ENCODE peak calls at places on chromosomes 5 and 9, in six cellular contexts. One of them, this sample, is unnamed.

GRCh38 chr5:31324832-31325231 is 131.3 kb downstream of the CDH6 start:
- DNase-seq in Peyer's patch: no peak
- DNase-seq in kidney: no peak
- DNase-seq in ovary: no peak
- DNase-seq in upper lobe of right lung: no peak
- DNase-seq in heart left ventricle: no peak
- DNase-seq in this sample: no peak

GRCh38 chr9:26779072-26779471 is 113.5 kb downstream of the CAAP1 start:
- DNase-seq in Peyer's patch: no peak
- DNase-seq in kidney: no peak
- DNase-seq in ovary: no peak
- DNase-seq in upper lobe of right lung: no peak
- DNase-seq in heart left ventricle: no peak
- DNase-seq in this sample: no peak

GRCh38 chr5:60036539-60036938 is 143.0 kb upstream of the PDE4D start:
- DNase-seq in Peyer's patch: no peak
- DNase-seq in kidney: no peak
- DNase-seq in ovary: no peak
- DNase-seq in upper lobe of right lung: no peak
- DNase-seq in heart left ventricle: no peak
- DNase-seq in this sample: no peak

GRCh38 chr9:16873131-16873787 is 2.8 kb upstream of the BNC2 start:
- DNase-seq in Peyer's patch: no peak
- DNase-seq in kidney: no peak
- DNase-seq in ovary: no peak
- DNase-seq in upper lobe of right lung: no peak
- DNase-seq in heart left ventricle: no peak
- DNase-seq in this sample: peak; percentile 22

GRCh38 chr9:116027096-116027495 is 126.5 kb upstream of the PAPPA start:
- DNase-seq in Peyer's patch: no peak
- DNase-seq in kidney: no peak
- DNase-seq in ovary: no peak
- DNase-seq in upper lobe of right lung: no peak
- DNase-seq in heart left ventricle: no peak
- DNase-seq in this sample: peak; percentile 43

GRCh38 chr5:101675510-101675909 is 620.6 kb downstream of the SLCO4C1 start:
- DNase-seq in Peyer's patch: no peak
- DNase-seq in kidney: no peak
- DNase-seq in ovary: no peak
- DNase-seq in upper lobe of right lung: no peak
- DNase-seq in heart left ventricle: no peak
- DNase-seq in this sample: no peak

GRCh38 chr9:97176206-97176605 is 131.3 kb upstream of the CCDC180 start:
- DNase-seq in Peyer's patch: no peak
- DNase-seq in kidney: no peak
- DNase-seq in ovary: no peak
- DNase-seq in upper lobe of right lung: no peak
- DNase-seq in heart left ventricle: no peak
- DNase-seq in this sample: no peak

GRCh38 chr5:36915653-36916052 is 39.1 kb downstream of the NIPBL start:
- DNase-seq in Peyer's patch: no peak
- DNase-seq in kidney: no peak
- DNase-seq in ovary: no peak
- DNase-seq in upper lobe of right lung: no peak
- DNase-seq in heart left ventricle: no peak
- DNase-seq in this sample: no peak

GRCh38 chr5:139600336-139600949 is 39.3 kb downstream of the UBE2D2 start:
- DNase-seq in Peyer's patch: no peak
- DNase-seq in kidney: no peak
- DNase-seq in ovary: no peak
- DNase-seq in upper lobe of right lung: no peak
- DNase-seq in heart left ventricle: no peak
- DNase-seq in this sample: peak; percentile 57

GRCh38 chr9:105879181-105879580 is 184.8 kb downstream of the TMEM38B start:
- DNase-seq in Peyer's patch: no peak
- DNase-seq in kidney: no peak
- DNase-seq in ovary: no peak
- DNase-seq in upper lobe of right lung: no peak
- DNase-seq in heart left ventricle: no peak
- DNase-seq in this sample: no peak

GRCh38 chr9:136962701-136963248 is 10.7 kb downstream of the LCN12 start:
- DNase-seq in Peyer's patch: no peak
- DNase-seq in kidney: no peak
- DNase-seq in ovary: no peak
- DNase-seq in upper lobe of right lung: no peak
- DNase-seq in heart left ventricle: no peak
- DNase-seq in this sample: no peak

GRCh38 chr5:103060414-103060954 is 59.5 kb downstream of the GIN1 start:
- DNase-seq in Peyer's patch: no peak
- DNase-seq in kidney: no peak
- DNase-seq in ovary: no peak
- DNase-seq in upper lobe of right lung: no peak
- DNase-seq in heart left ventricle: no peak
- DNase-seq in this sample: no peak

GRCh38 chr5:38039091-38039490 is 199.2 kb upstream of the GDNF start:
- DNase-seq in Peyer's patch: no peak
- DNase-seq in kidney: no peak
- DNase-seq in ovary: no peak
- DNase-seq in upper lobe of right lung: no peak
- DNase-seq in heart left ventricle: no peak
- DNase-seq in this sample: no peak

GRCh38 chr5:167549763-167550162 is 741.7 kb upstream of the WWC1 start:
- DNase-seq in Peyer's patch: no peak
- DNase-seq in kidney: no peak
- DNase-seq in ovary: no peak
- DNase-seq in upper lobe of right lung: no peak
- DNase-seq in heart left ventricle: no peak
- DNase-seq in this sample: no peak

GRCh38 chr5:92695123-92696084 is 885.6 kb downstream of the NR2F1-AS1 start:
- DNase-seq in Peyer's patch: no peak
- DNase-seq in kidney: no peak
- DNase-seq in ovary: no peak
- DNase-seq in upper lobe of right lung: no peak
- DNase-seq in heart left ventricle: no peak
- DNase-seq in this sample: no peak

GRCh38 chr9:20569525-20569924 is 52.8 kb downstream of the MLLT3 start:
- DNase-seq in Peyer's patch: no peak
- DNase-seq in kidney: no peak
- DNase-seq in ovary: no peak
- DNase-seq in upper lobe of right lung: no peak
- DNase-seq in heart left ventricle: no peak
- DNase-seq in this sample: no peak

GRCh38 chr9:16671591-16672137 is 198.8 kb downstream of the BNC2 start:
- DNase-seq in Peyer's patch: no peak
- DNase-seq in kidney: no peak
- DNase-seq in ovary: no peak
- DNase-seq in upper lobe of right lung: no peak
- DNase-seq in heart left ventricle: no peak
- DNase-seq in this sample: peak; percentile 94

GRCh38 chr5:10264569-10264968 is 14.5 kb downstream of the CCT5 start:
- DNase-seq in Peyer's patch: no peak
- DNase-seq in kidney: no peak
- DNase-seq in ovary: no peak
- DNase-seq in upper lobe of right lung: no peak
- DNase-seq in heart left ventricle: no peak
- DNase-seq in this sample: no peak

GRCh38 chr5:134090482-134090881 is 24.0 kb upstream of the TCF7 start:
- DNase-seq in Peyer's patch: peak; percentile 66
- DNase-seq in kidney: no peak
- DNase-seq in ovary: no peak
- DNase-seq in upper lobe of right lung: no peak
- DNase-seq in heart left ventricle: no peak
- DNase-seq in this sample: no peak

GRCh38 chr9:108445431-108446018 is 410.3 kb downstream of the ACTL7B start:
- DNase-seq in Peyer's patch: no peak
- DNase-seq in kidney: no peak
- DNase-seq in ovary: no peak
- DNase-seq in upper lobe of right lung: no peak
- DNase-seq in heart left ventricle: no peak
- DNase-seq in this sample: no peak

GRCh38 chr9:3237121-3237520 is 288.7 kb downstream of the RFX3 start:
- DNase-seq in Peyer's patch: no peak
- DNase-seq in kidney: no peak
- DNase-seq in ovary: no peak
- DNase-seq in upper lobe of right lung: no peak
- DNase-seq in heart left ventricle: no peak
- DNase-seq in this sample: no peak

GRCh38 chr9:127311239-127311741 is 46.7 kb downstream of the GARNL3 start:
- DNase-seq in Peyer's patch: no peak
- DNase-seq in kidney: no peak
- DNase-seq in ovary: no peak
- DNase-seq in upper lobe of right lung: no peak
- DNase-seq in heart left ventricle: peak; percentile 35
- DNase-seq in this sample: peak; percentile 78

GRCh38 chr9:127561491-127562270 is 50.4 kb upstream of the STXBP1 start:
- DNase-seq in Peyer's patch: no peak
- DNase-seq in kidney: peak; percentile 96
- DNase-seq in ovary: peak; percentile 84
- DNase-seq in upper lobe of right lung: peak; percentile 93
- DNase-seq in heart left ventricle: peak; percentile 79
- DNase-seq in this sample: peak; percentile 99

GRCh38 chr5:86858452-86858851 is 240.7 kb downstream of the COX7C start:
- DNase-seq in Peyer's patch: no peak
- DNase-seq in kidney: no peak
- DNase-seq in ovary: no peak
- DNase-seq in upper lobe of right lung: no peak
- DNase-seq in heart left ventricle: no peak
- DNase-seq in this sample: no peak

GRCh38 chr5:14753947-14754346 is 89.4 kb downstream of the OTULIN start:
- DNase-seq in Peyer's patch: no peak
- DNase-seq in kidney: no peak
- DNase-seq in ovary: no peak
- DNase-seq in upper lobe of right lung: no peak
- DNase-seq in heart left ventricle: no peak
- DNase-seq in this sample: no peak

GRCh38 chr9:92723299-92723625 is 41.4 kb downstream of the BICD2 start:
- DNase-seq in Peyer's patch: no peak
- DNase-seq in kidney: no peak
- DNase-seq in ovary: no peak
- DNase-seq in upper lobe of right lung: no peak
- DNase-seq in heart left ventricle: no peak
- DNase-seq in this sample: peak; percentile 49

DNA sequence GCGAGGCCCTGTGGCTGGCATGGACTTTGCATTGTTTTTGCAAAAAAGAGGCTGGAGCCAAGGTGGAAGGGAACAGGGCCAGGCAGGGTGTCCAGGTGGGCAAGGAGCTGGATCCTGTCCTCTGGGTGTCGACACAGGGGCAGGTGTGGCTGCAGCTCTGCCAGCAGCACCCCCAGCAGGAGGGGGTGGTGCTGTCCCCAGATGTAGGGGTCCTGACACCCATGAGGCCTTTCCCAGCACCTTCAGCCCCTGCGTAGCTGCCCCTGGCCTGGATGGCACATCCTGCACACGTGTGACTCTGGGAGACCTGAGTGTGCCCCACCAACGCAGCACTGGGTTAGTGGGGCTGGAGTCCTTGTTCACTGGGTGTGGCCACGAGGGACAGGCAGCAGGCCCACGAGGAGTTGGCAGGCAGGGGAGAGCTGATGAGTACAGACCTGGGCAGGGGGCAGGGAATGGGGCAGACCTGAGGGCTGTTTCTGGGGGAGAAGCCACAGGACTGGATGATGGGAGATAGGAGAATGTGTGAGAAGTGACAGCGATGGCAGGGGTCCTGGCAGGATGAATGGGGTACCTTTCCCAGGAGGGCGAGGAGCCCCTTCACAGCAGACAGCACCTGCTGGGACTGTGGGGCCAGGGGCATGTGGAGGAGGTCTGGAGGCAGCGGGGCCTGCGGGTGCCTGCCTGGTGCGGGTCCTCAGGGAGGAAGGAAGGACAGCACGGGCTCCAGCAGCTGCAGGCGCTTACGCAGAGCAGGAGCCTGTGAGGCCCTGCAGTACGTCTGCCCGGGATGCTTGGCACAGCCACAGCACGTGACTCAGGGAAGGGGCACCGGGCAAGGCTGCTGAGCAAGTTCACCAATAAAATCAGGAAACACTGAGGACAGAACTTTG is 3.6 kb upstream of the RASGEF1C start:
- DNase-seq in Peyer's patch: no peak
- DNase-seq in kidney: no peak
- DNase-seq in ovary: no peak
- DNase-seq in upper lobe of right lung: peak; percentile 58
- DNase-seq in heart left ventricle: no peak
- DNase-seq in this sample: no peak
- H3K4me3 ChIP-seq in Peyer's patch: no peak overlapping the region
- H3K4me3 ChIP-seq in kidney: no peak overlapping the region
- H3K4me3 ChIP-seq in ovary: no peak overlapping the region
- H3K4me3 ChIP-seq in upper lobe of right lung: no peak overlapping the region
- H3K4me3 ChIP-seq in heart left ventricle: no peak overlapping the region
- H3K4me3 ChIP-seq in this sample: no peak overlapping the region

DNA sequence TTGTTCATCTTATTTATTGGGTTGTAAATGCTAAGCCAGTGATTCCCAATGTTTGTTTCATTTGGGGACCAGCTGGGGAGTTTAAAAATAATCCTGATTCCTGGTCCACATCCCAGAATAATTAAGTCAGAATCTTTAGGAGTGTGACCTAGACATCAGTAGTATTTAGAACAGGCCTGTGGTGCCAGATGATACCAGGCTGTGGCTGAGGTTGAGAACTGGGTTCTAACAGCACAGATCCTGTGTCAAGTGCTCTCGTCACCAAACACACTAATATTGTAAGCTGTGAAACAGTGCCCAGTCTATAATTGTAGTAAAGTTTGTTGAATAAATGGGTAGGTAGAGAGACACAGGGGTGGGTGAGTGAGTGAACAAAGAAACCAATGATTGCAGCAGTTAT is 172.1 kb upstream of the PPP1R2B start:
- DNase-seq in Peyer's patch: no peak
- DNase-seq in kidney: no peak
- DNase-seq in ovary: no peak
- DNase-seq in upper lobe of right lung: no peak
- DNase-seq in heart left ventricle: peak; percentile 23
- DNase-seq in this sample: no peak
- TF ChIP-seq CTCF in Peyer's patch: no peak
- TF ChIP-seq CTCF in kidney: no peak
- TF ChIP-seq CTCF in ovary: no peak
- TF ChIP-seq CTCF in upper lobe of right lung: no peak
- TF ChIP-seq CTCF in heart left ventricle: no peak
- TF ChIP-seq CTCF in this sample: no peak

GRCh38 chr9:129653819-129654528 is 11.5 kb upstream of the PRRX2 start:
- DNase-seq in Peyer's patch: no peak
- DNase-seq in kidney: no peak
- DNase-seq in ovary: no peak
- DNase-seq in upper lobe of right lung: no peak
- DNase-seq in heart left ventricle: no peak
- DNase-seq in this sample: no peak
- H3K4me3 ChIP-seq in Peyer's patch: no peak overlapping the region
- H3K4me3 ChIP-seq in kidney: no peak overlapping the region
- H3K4me3 ChIP-seq in ovary: no peak overlapping the region
- H3K4me3 ChIP-seq in upper lobe of right lung: no peak overlapping the region
- H3K4me3 ChIP-seq in heart left ventricle: no peak overlapping the region
- H3K4me3 ChIP-seq in this sample: no peak overlapping the region

DNA sequence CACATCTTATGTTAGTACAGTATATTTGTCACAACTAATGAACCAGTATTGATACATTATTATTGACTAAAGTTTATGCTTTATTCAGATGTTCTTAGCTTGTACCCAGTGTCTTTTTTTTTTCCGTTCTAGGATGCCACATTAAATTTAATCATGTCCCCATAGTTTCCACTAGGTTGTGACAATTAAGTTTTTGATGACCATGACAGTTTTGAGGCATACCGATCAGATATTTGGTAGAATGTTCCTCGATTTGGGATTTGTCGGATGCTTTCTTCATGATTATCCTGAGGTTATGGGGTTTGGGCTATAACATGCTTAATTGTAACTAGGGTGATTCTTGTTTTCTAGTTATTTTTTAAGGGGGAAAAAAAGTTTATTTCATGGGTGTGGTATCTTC is 22.6 kb downstream of the PRRC2B start:
- DNase-seq in Peyer's patch: no peak
- DNase-seq in kidney: no peak
- DNase-seq in ovary: no peak
- DNase-seq in upper lobe of right lung: no peak
- DNase-seq in heart left ventricle: no peak
- DNase-seq in this sample: no peak
- TF ChIP-seq CTCF in Peyer's patch: no peak
- TF ChIP-seq CTCF in kidney: no peak
- TF ChIP-seq CTCF in ovary: no peak
- TF ChIP-seq CTCF in upper lobe of right lung: no peak
- TF ChIP-seq CTCF in heart left ventricle: no peak
- TF ChIP-seq CTCF in this sample: no peak

This sample was measured in astrocyte of the spinal cord.